ENCODE peak calls at places on chromosomes 16 and 17, in five cellular contexts. One of them, this sample, is unnamed.

GRCh38 chr17:55674107-55674506 is 48.6 kb downstream of the TMEM100 start:
- DNase-seq in activated T-helper 1 cell treated with anti-CD3 and anti-CD28 coated beads, Interleukin-2, amount 50 U/mL, for 16 hours: no peak
- DNase-seq in H7: no peak
- DNase-seq in stimulated activated naive CD8-positive, alpha-beta T cell treated with anti-CD3 and anti-CD28 coated beads, Interleukin-15, Interleukin-2, amounts not matched to agents 100 U/mL and 50 U/mL, for 24 hours: no peak
- DNase-seq in transverse colon: no peak
- DNase-seq in this sample: no peak

GRCh38 chr17:34519286-34519685 is 60.1 kb upstream of the TMEM132E start:
- DNase-seq in transverse colon: no peak
- DNase-seq in H7: peak
- DNase-seq in stimulated activated naive CD8-positive, alpha-beta T cell treated with anti-CD3 and anti-CD28 coated beads, Interleukin-15, Interleukin-2, amounts not matched to agents 100 U/mL and 50 U/mL, for 24 hours: peak
- DNase-seq in activated T-helper 1 cell treated with anti-CD3 and anti-CD28 coated beads, Interleukin-2, amount 50 U/mL, for 16 hours: no peak
- DNase-seq in this sample: no peak

GRCh38 chr17:15263680-15264079 is 1.4 kb downstream of the PMP22 start:
- DNase-seq in transverse colon: no peak
- DNase-seq in activated T-helper 1 cell treated with anti-CD3 and anti-CD28 coated beads, Interleukin-2, amount 50 U/mL, for 16 hours: no peak
- DNase-seq in stimulated activated naive CD8-positive, alpha-beta T cell treated with anti-CD3 and anti-CD28 coated beads, Interleukin-15, Interleukin-2, amounts not matched to agents 100 U/mL and 50 U/mL, for 24 hours: no peak
- DNase-seq in H7: no peak
- DNase-seq in this sample: no peak

GRCh38 chr16:70651524-70651923 is 5.2 kb downstream of the IL34 start:
- DNase-seq in activated T-helper 1 cell treated with anti-CD3 and anti-CD28 coated beads, Interleukin-2, amount 50 U/mL, for 16 hours: no peak
- DNase-seq in stimulated activated naive CD8-positive, alpha-beta T cell treated with anti-CD3 and anti-CD28 coated beads, Interleukin-15, Interleukin-2, amounts not matched to agents 100 U/mL and 50 U/mL, for 24 hours: no peak
- DNase-seq in H7: no peak
- DNase-seq in transverse colon: no peak
- DNase-seq in this sample: no peak

GRCh38 chr16:50323335-50324011 is 45.3 kb downstream of the BRD7 start:
- DNase-seq in H7: no peak
- DNase-seq in transverse colon: no peak
- DNase-seq in stimulated activated naive CD8-positive, alpha-beta T cell treated with anti-CD3 and anti-CD28 coated beads, Interleukin-15, Interleukin-2, amounts not matched to agents 100 U/mL and 50 U/mL, for 24 hours: no peak
- DNase-seq in activated T-helper 1 cell treated with anti-CD3 and anti-CD28 coated beads, Interleukin-2, amount 50 U/mL, for 16 hours: no peak
- DNase-seq in this sample: no peak

GRCh38 chr16:8982816-8983215 is 19.1 kb upstream of the USP7 start:
- DNase-seq in activated T-helper 1 cell treated with anti-CD3 and anti-CD28 coated beads, Interleukin-2, amount 50 U/mL, for 16 hours: no peak
- DNase-seq in stimulated activated naive CD8-positive, alpha-beta T cell treated with anti-CD3 and anti-CD28 coated beads, Interleukin-15, Interleukin-2, amounts not matched to agents 100 U/mL and 50 U/mL, for 24 hours: no peak
- DNase-seq in transverse colon: no peak
- DNase-seq in H7: no peak
- DNase-seq in this sample: no peak

GRCh38 chr16:86033016-86033474 is 134.1 kb downstream of the IRF8 start:
- DNase-seq in transverse colon: no peak
- DNase-seq in H7: peak
- DNase-seq in activated T-helper 1 cell treated with anti-CD3 and anti-CD28 coated beads, Interleukin-2, amount 50 U/mL, for 16 hours: no peak
- DNase-seq in stimulated activated naive CD8-positive, alpha-beta T cell treated with anti-CD3 and anti-CD28 coated beads, Interleukin-15, Interleukin-2, amounts not matched to agents 100 U/mL and 50 U/mL, for 24 hours: no peak
- DNase-seq in this sample: no peak

GRCh38 chr17:43021739-43022512 is at the start of gene VAT1:
- DNase-seq in stimulated activated naive CD8-positive, alpha-beta T cell treated with anti-CD3 and anti-CD28 coated beads, Interleukin-15, Interleukin-2, amounts not matched to agents 100 U/mL and 50 U/mL, for 24 hours: peak
- DNase-seq in H7: peak
- DNase-seq in transverse colon: peak
- DNase-seq in activated T-helper 1 cell treated with anti-CD3 and anti-CD28 coated beads, Interleukin-2, amount 50 U/mL, for 16 hours: peak
- DNase-seq in this sample: peak

GRCh38 chr16:74759564-74759963 is 15.1 kb downstream of the FA2H start:
- DNase-seq in transverse colon: no peak
- DNase-seq in H7: no peak
- DNase-seq in stimulated activated naive CD8-positive, alpha-beta T cell treated with anti-CD3 and anti-CD28 coated beads, Interleukin-15, Interleukin-2, amounts not matched to agents 100 U/mL and 50 U/mL, for 24 hours: no peak
- DNase-seq in activated T-helper 1 cell treated with anti-CD3 and anti-CD28 coated beads, Interleukin-2, amount 50 U/mL, for 16 hours: no peak
- DNase-seq in this sample: no peak

GRCh38 chr17:12402963-12403622 is 262.6 kb upstream of the MYOCD start:
- DNase-seq in stimulated activated naive CD8-positive, alpha-beta T cell treated with anti-CD3 and anti-CD28 coated beads, Interleukin-15, Interleukin-2, amounts not matched to agents 100 U/mL and 50 U/mL, for 24 hours: no peak
- DNase-seq in activated T-helper 1 cell treated with anti-CD3 and anti-CD28 coated beads, Interleukin-2, amount 50 U/mL, for 16 hours: no peak
- DNase-seq in transverse colon: no peak
- DNase-seq in H7: no peak
- DNase-seq in this sample: no peak

This sample was measured in stimulated activated CD8-positive, alpha-beta memory T cell treated with anti-CD3 and anti-CD28 coated beads, Interleukin-15, amount 100 ng/mL, for 1 hour.